ENCODE peak calls at places on chromosomes 4 and X, in ten cellular contexts. D is AG10803, A is cardiac fibroblast, P is suprapubic skin, O is fibroblast of villous mesenchyme, S is pancreas, N is IMR-90, M is adrenal gland, X is esophagus muscularis mucosa, B is astrocyte. J is an unnamed sample.

GRCh38 chrX:107712231-107713204 is 63.1 kb downstream of the TSC22D3 start:
- DNase-seq in S (no peak), B (peak; percentile 52), P (peak; percentile 73), N (peak; percentile 21), A (peak; percentile 78), X (no peak), O (peak; percentile 77), M (no peak), D (peak; percentile 44), J (peak; percentile 86)

GRCh38 chr4:163111588-163111987 is 55.1 kb downstream of the NAF1 start:
- DNase-seq in M (no peak), B (no peak), A (peak; percentile 24), S (no peak), N (peak; percentile 26), D (no peak), X (no peak), O (peak; percentile 24), P (no peak), J (peak; percentile 31)

GRCh38 chr4:165124488-165124887 is 11.8 kb upstream of the TMEM192 start:
- DNase-seq in M (no peak), X (peak; percentile 77), O (no peak), D (no peak), B (no peak), P (no peak), S (no peak), A (no peak), N (no peak), J (no peak)

GRCh38 chr4:63226236-63226635 is 1183.0 kb downstream of the TECRL start:
- DNase-seq in X (no peak), A (no peak), D (no peak), M (no peak), O (no peak), P (no peak), S (no peak), B (no peak), N (no peak), J (no peak)

GRCh38 chr4:151792995-151793394 is 32.2 kb upstream of the GATB start:
- DNase-seq in N (no peak), X (peak; percentile 75), S (no peak), D (no peak), A (no peak), P (no peak), M (no peak), B (no peak), O (no peak), J (no peak)

GRCh38 chrX:152904151-152905080 is 6.5 kb downstream of the ZNF185 start:
- DNase-seq in X (no peak), A (peak; percentile 58), B (peak; percentile 66), O (peak; percentile 46), N (peak; percentile 77), D (peak; percentile 65), P (no peak), S (peak; percentile 14), M (peak; percentile 76), J (peak; percentile 65)

GRCh38 chr4:98341309-98341708 is 80.1 kb downstream of the RAP1GDS1 start:
- DNase-seq in N (peak; percentile 48), X (no peak), A (peak; percentile 51), O (peak; percentile 48), D (peak; percentile 10), P (no peak), S (no peak), M (no peak), B (peak; percentile 72), J (peak; percentile 37)

GRCh38 chr4:158817562-158818370 is 48.9 kb downstream of the FNIP2 start:
- DNase-seq in B (peak; percentile 49), A (no peak), S (no peak), M (no peak), X (no peak), P (no peak), D (no peak), N (no peak), O (no peak), J (peak; percentile 6)

GRCh38 chrX:73850124-73851013 is 287.4 kb downstream of the CHIC1 start:
- DNase-seq in P (no peak), M (peak; percentile 38), S (no peak), X (no peak), B (peak; percentile 29), N (peak; percentile 38), O (peak; percentile 24), A (peak; percentile 26), D (peak; percentile 6), J (peak; percentile 42)
- TF ChIP-seq CTCF in P (no peak), M (peak; percentile 18), S (no peak), X (no peak), B (no peak), N (peak; percentile 31), O (peak; percentile 22), A (peak; percentile 30), D (no peak), J (peak; percentile 37)

GRCh38 chrX:115547448-115547847 is 13.5 kb upstream of the PLS3 start:
- DNase-seq in N (no peak), X (no peak), B (no peak), S (no peak), M (no peak), O (no peak), D (no peak), P (no peak), A (no peak), J (no peak)
- TF ChIP-seq CTCF in N (no peak), X (no peak), B (no peak), S (no peak), M (no peak), O (peak; percentile 5), D (peak; percentile 3), P (no peak), A (no peak), J (peak; percentile 11)

GRCh38 chr4:189128341-189128740 is 812.3 kb upstream of the FRG1 start:
- DNase-seq in M (no peak), P (no peak), O (no peak), S (no peak), X (no peak), D (no peak), A (no peak), B (no peak), N (no peak), J (no peak)

GRCh38 chr4:189121336-189121735 is 819.3 kb upstream of the FRG1 start:
- DNase-seq in D (no peak), M (no peak), A (no peak), B (no peak), N (no peak), P (no peak), X (no peak), S (no peak), O (no peak), J (no peak)

GRCh38 chr4:189126040-189126439 is 814.6 kb upstream of the FRG1 start:
- DNase-seq in P (no peak), M (no peak), N (no peak), X (no peak), S (no peak), B (no peak), A (no peak), O (no peak), D (no peak), J (no peak)

GRCh38 chr4:189124791-189125190 is 815.9 kb upstream of the FRG1 start:
- DNase-seq in N (peak; percentile 24), D (no peak), B (no peak), A (no peak), M (no peak), O (no peak), S (no peak), P (no peak), X (no peak), J (no peak)

DNA sequence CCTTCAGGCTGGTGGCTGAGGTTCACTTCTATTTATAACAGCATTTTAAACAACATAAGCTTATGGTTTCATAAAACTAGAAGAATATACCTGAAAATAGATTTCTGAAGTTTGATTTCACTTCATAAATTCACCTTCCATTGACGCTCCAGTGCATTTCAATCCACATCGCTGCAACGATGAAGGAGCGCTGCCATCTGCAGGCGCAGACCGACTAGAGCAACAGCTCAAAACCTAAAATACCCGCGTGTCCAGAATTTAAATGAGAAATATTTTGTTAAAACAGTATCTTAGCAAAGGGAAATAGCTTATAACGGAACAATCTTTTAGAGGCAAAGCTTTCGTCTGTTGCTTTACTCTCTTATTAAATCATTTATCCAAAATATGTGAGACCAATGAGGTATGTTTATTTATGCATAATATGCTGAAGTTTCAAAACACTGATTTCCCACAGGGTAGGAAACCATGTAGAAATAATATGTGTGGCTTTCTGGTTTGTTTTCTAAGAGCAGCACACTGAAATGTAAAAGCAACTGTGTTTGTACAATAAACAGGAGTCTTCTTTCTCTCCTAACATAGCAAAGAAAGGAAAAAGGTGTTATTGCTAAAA is 816.4 kb upstream of the FRG1 start:
- DNase-seq in B (peak; percentile 0), A (peak; percentile 33), N (peak; percentile 74), S (no peak), O (peak; percentile 60), X (no peak), D (peak; percentile 25), P (no peak), M (peak; percentile 24), J (peak; percentile 65)
- TF ChIP-seq CTCF in B (peak; percentile 61), A (peak; percentile 61), N (peak; percentile 91), S (no peak), O (peak; percentile 85), X (peak; percentile 43), D (peak; percentile 78), P (peak; percentile 25), M (peak; percentile 56), J (peak; percentile 82)

GRCh38 chr4:26999689-27000088 is 139.0 kb downstream of the STIM2 start:
- DNase-seq in B (no peak), D (no peak), P (no peak), N (no peak), O (no peak), S (no peak), A (no peak), M (no peak), X (no peak), J (no peak)

GRCh38 chr4:27000122-27000521 is 139.5 kb downstream of the STIM2 start:
- DNase-seq in X (no peak), N (no peak), B (no peak), A (no peak), S (no peak), D (no peak), O (no peak), P (no peak), M (no peak), J (no peak)

GRCh38 chr4:27000820-27001219 is 140.2 kb downstream of the STIM2 start:
- DNase-seq in X (no peak), B (no peak), D (no peak), A (no peak), S (no peak), O (no peak), N (no peak), P (no peak), M (no peak), J (no peak)

GRCh38 chr4:27003602-27004238 is 143.1 kb downstream of the STIM2 start:
- DNase-seq in O (peak; percentile 78), D (no peak), P (no peak), A (peak; percentile 36), B (peak; percentile 62), S (no peak), M (no peak), N (peak; percentile 59), X (no peak), J (peak; percentile 65)

DNA sequence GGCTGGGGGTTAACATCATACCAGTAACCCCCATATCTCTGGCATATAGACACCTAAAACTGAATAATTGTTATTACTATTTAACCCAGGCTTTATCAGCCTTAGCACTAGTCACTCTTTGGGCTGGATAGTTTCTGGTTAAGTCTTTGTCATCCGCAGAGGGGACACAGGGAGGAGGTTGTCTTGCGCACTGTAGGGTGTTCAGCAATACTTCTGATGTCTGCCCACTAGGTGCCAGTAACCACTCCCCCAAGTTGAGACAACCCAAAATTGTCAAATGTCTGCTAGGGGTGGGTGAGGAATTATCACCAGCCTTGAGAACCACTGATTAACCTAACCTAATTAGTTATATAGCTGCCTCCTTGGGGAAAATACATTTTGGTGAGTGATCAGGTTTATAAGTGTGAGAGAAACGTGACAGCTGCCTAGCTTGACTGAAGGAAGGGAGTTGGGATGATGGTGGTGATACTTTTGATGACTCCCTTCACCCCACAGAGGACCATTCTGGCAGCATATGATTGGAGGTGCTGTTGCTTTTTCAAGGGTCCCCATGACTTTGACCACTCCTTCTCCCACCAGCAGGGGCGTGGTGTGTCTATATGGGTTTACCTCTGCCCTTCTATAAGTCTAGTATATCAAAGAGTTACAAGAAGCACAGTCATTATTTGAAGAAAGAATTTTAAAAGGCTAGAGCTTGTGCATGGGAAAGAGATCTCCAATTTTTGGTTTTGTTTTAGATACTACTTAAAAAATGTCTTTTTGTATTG is 140.9 kb downstream of the STIM2 start:
- DNase-seq in B (no peak), P (no peak), X (no peak), N (no peak), A (no peak), D (no peak), S (no peak), O (no peak), M (no peak), J (no peak)
- TF ChIP-seq CTCF in B (no peak), P (no peak), X (no peak), N (no peak), A (no peak), D (no peak), S (no peak), O (no peak), M (no peak), J (no peak)